ENCODE peak calls at places on chromosomes 16 and 17, in seven cellular contexts. One of them, this sample, is unnamed.

GRCh38 chr17:72151565-72152391 is 31.0 kb downstream of the SOX9 start:
- DNase-seq in choroid plexus epithelial cell: peak; percentile 38
- DNase-seq in Peyer's patch: no peak
- DNase-seq in neural progenitor cell: peak; percentile 58
- DNase-seq in H1: peak; percentile 53
- DNase-seq in H9: peak; percentile 78
- DNase-seq in lung: peak; percentile 61
- DNase-seq in this sample: peak; percentile 81

GRCh38 chr17:80692931-80693467 is 148.4 kb downstream of the RPTOR start:
- DNase-seq in choroid plexus epithelial cell: no peak
- DNase-seq in Peyer's patch: no peak
- DNase-seq in neural progenitor cell: peak; percentile 31
- DNase-seq in H1: no peak
- DNase-seq in H9: no peak
- DNase-seq in lung: no peak
- DNase-seq in this sample: no peak

GRCh38 chr16:29777576-29778360 is at the start of gene ZG16:
- DNase-seq in choroid plexus epithelial cell: no peak
- DNase-seq in Peyer's patch: no peak
- DNase-seq in neural progenitor cell: no peak
- DNase-seq in H1: no peak
- DNase-seq in H9: no peak
- DNase-seq in lung: no peak
- DNase-seq in this sample: no peak

GRCh38 chr17:45248132-45248936 is 13.6 kb downstream of the SPATA32 start:
- DNase-seq in choroid plexus epithelial cell: peak; percentile 31
- DNase-seq in Peyer's patch: peak; percentile 94
- DNase-seq in neural progenitor cell: peak; percentile 81
- DNase-seq in H1: no peak
- DNase-seq in H9: peak; percentile 91
- DNase-seq in lung: peak; percentile 59
- DNase-seq in this sample: peak; percentile 66

GRCh38 chr17:13572581-13572980 is 29.1 kb downstream of the HS3ST3A1 start:
- DNase-seq in choroid plexus epithelial cell: peak; percentile 67
- DNase-seq in Peyer's patch: no peak
- DNase-seq in neural progenitor cell: no peak
- DNase-seq in H1: no peak
- DNase-seq in H9: no peak
- DNase-seq in lung: no peak
- DNase-seq in this sample: no peak

GRCh38 chr17:37458805-37459204 is 30.9 kb upstream of the DUSP14 start:
- DNase-seq in choroid plexus epithelial cell: peak; percentile 75
- DNase-seq in Peyer's patch: no peak
- DNase-seq in neural progenitor cell: no peak
- DNase-seq in H1: no peak
- DNase-seq in H9: no peak
- DNase-seq in lung: no peak
- DNase-seq in this sample: no peak

GRCh38 chr17:1367351-1367745 is 32.7 kb downstream of the YWHAE start:
- DNase-seq in choroid plexus epithelial cell: no peak
- DNase-seq in Peyer's patch: no peak
- DNase-seq in neural progenitor cell: peak; percentile 14
- DNase-seq in H1: no peak
- DNase-seq in H9: no peak
- DNase-seq in lung: no peak
- DNase-seq in this sample: peak; percentile 27

GRCh38 chr16:2712063-2712441 is 8.0 kb downstream of the PRSS27 start:
- DNase-seq in choroid plexus epithelial cell: no peak
- DNase-seq in Peyer's patch: no peak
- DNase-seq in neural progenitor cell: no peak
- DNase-seq in H1: no peak
- DNase-seq in H9: no peak
- DNase-seq in lung: no peak
- DNase-seq in this sample: no peak

GRCh38 chr17:50337956-50338355 is 8.0 kb upstream of the XYLT2 start:
- DNase-seq in choroid plexus epithelial cell: no peak
- DNase-seq in Peyer's patch: no peak
- DNase-seq in neural progenitor cell: no peak
- DNase-seq in H1: no peak
- DNase-seq in H9: peak; percentile 18
- DNase-seq in lung: no peak
- DNase-seq in this sample: no peak

GRCh38 chr16:60642956-60643355 is 1393.3 kb downstream of the CDH8 start:
- DNase-seq in choroid plexus epithelial cell: no peak
- DNase-seq in Peyer's patch: no peak
- DNase-seq in neural progenitor cell: no peak
- DNase-seq in H1: no peak
- DNase-seq in H9: no peak
- DNase-seq in lung: no peak
- DNase-seq in this sample: no peak

GRCh38 chr17:13084420-13084819 is 66.6 kb upstream of the ELAC2 start:
- DNase-seq in choroid plexus epithelial cell: no peak
- DNase-seq in Peyer's patch: no peak
- DNase-seq in neural progenitor cell: no peak
- DNase-seq in H1: no peak
- DNase-seq in H9: no peak
- DNase-seq in lung: no peak
- DNase-seq in this sample: no peak

GRCh38 chr17:50028207-50029120 is 27.4 kb upstream of the ITGA3 start:
- DNase-seq in choroid plexus epithelial cell: peak; percentile 46
- DNase-seq in Peyer's patch: peak; percentile 45
- DNase-seq in neural progenitor cell: peak; percentile 78
- DNase-seq in H1: no peak
- DNase-seq in H9: peak; percentile 83
- DNase-seq in lung: peak; percentile 43
- DNase-seq in this sample: peak; percentile 96

GRCh38 chr17:54840885-54841614 is 59.6 kb upstream of the TOM1L1 start:
- DNase-seq in choroid plexus epithelial cell: no peak
- DNase-seq in Peyer's patch: no peak
- DNase-seq in neural progenitor cell: no peak
- DNase-seq in H1: no peak
- DNase-seq in H9: no peak
- DNase-seq in lung: no peak
- DNase-seq in this sample: no peak

GRCh38 chr17:36494674-36495073 is 8.2 kb downstream of the ZNHIT3 start:
- DNase-seq in choroid plexus epithelial cell: no peak
- DNase-seq in Peyer's patch: no peak
- DNase-seq in neural progenitor cell: no peak
- DNase-seq in H1: no peak
- DNase-seq in H9: no peak
- DNase-seq in lung: no peak
- DNase-seq in this sample: no peak

GRCh38 chr16:58011652-58012051 is 10.4 kb downstream of the USB1 start:
- DNase-seq in choroid plexus epithelial cell: peak; percentile 78
- DNase-seq in Peyer's patch: no peak
- DNase-seq in neural progenitor cell: no peak
- DNase-seq in H1: no peak
- DNase-seq in H9: no peak
- DNase-seq in lung: no peak
- DNase-seq in this sample: no peak

GRCh38 chr16:81405702-81406113 is 38.9 kb upstream of the CMIP start:
- DNase-seq in choroid plexus epithelial cell: peak; percentile 93
- DNase-seq in Peyer's patch: peak; percentile 67
- DNase-seq in neural progenitor cell: no peak
- DNase-seq in H1: no peak
- DNase-seq in H9: peak; percentile 69
- DNase-seq in lung: no peak
- DNase-seq in this sample: peak; percentile 93

GRCh38 chr16:69481901-69482341 is 57.5 kb downstream of the CYB5B start:
- DNase-seq in choroid plexus epithelial cell: peak; percentile 63
- DNase-seq in Peyer's patch: peak; percentile 66
- DNase-seq in neural progenitor cell: no peak
- DNase-seq in H1: no peak
- DNase-seq in H9: peak; percentile 50
- DNase-seq in lung: peak; percentile 82
- DNase-seq in this sample: peak; percentile 73

GRCh38 chr17:82489851-82490511 is 29.6 kb upstream of the FOXK2 start:
- DNase-seq in choroid plexus epithelial cell: no peak
- DNase-seq in Peyer's patch: no peak
- DNase-seq in neural progenitor cell: no peak
- DNase-seq in H1: no peak
- DNase-seq in H9: no peak
- DNase-seq in lung: no peak
- DNase-seq in this sample: no peak

GRCh38 chr16:75256059-75256870 is 4.8 kb upstream of the BCAR1 start:
- DNase-seq in choroid plexus epithelial cell: peak; percentile 59
- DNase-seq in Peyer's patch: no peak
- DNase-seq in neural progenitor cell: no peak
- DNase-seq in H1: no peak
- DNase-seq in H9: peak; percentile 49
- DNase-seq in lung: no peak
- DNase-seq in this sample: no peak

GRCh38 chr17:77566566-77566965 is 391.9 kb upstream of the TNRC6C start:
- DNase-seq in choroid plexus epithelial cell: no peak
- DNase-seq in Peyer's patch: peak; percentile 22
- DNase-seq in neural progenitor cell: no peak
- DNase-seq in H1: no peak
- DNase-seq in H9: no peak
- DNase-seq in lung: no peak
- DNase-seq in this sample: no peak

GRCh38 chr17:68512967-68513474 is 791 bp downstream of the PRKAR1A start:
- DNase-seq in choroid plexus epithelial cell: peak; percentile 59
- DNase-seq in Peyer's patch: peak; percentile 60
- DNase-seq in neural progenitor cell: peak; percentile 56
- DNase-seq in H1: no peak
- DNase-seq in H9: no peak
- DNase-seq in lung: no peak
- DNase-seq in this sample: peak; percentile 45

GRCh38 chr17:10815318-10815717 is 11.4 kb upstream of the TMEM238L start:
- DNase-seq in choroid plexus epithelial cell: no peak
- DNase-seq in Peyer's patch: peak; percentile 74
- DNase-seq in neural progenitor cell: no peak
- DNase-seq in H1: no peak
- DNase-seq in H9: no peak
- DNase-seq in lung: no peak
- DNase-seq in this sample: no peak
- TF ChIP-seq CTCF in choroid plexus epithelial cell: no peak
- TF ChIP-seq CTCF in Peyer's patch: no peak
- TF ChIP-seq CTCF in neural progenitor cell: no peak
- TF ChIP-seq CTCF in H1: no peak
- TF ChIP-seq CTCF in H9: no peak
- TF ChIP-seq CTCF in lung: no peak
- TF ChIP-seq CTCF in this sample: no peak

DNA sequence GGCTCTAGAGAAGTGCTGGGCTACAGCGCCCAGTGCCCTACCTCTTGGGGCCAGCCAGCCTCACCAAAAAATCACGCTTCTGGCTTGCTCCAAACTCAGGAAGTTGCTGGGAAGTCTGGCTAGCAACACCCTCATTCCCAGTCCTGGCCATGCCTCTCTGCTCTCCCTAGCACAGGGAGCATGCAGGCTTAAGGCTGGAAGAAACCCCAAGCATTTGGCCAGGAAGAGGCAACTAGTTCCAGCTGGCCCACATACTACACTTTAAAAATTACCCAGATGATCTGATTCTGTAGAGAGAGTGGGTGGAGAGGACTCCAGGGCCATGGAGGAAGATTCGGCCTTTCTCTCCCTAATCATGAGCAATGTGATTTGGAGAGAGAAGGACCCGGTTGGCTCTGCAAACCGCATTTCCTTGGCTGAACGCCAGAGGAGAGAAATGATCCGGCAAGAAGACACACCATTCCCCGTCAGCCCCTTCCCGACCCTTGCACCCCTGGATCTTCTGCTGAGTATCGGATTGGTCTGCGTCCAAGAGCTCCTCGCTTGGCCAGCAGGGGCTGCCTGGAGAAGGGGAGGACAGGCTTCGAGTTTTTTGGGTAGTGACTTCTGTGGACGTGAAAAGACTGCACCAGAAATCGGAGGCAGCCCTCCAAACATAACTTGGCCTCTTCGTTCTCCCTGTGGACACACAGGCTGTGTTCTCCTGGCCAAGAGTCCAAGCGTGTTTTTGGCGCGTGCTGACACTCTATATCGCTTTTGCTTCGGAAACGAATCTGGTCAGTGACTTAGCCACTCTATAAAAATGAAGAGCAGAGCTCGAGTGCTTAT is 406.3 kb downstream of the WWOX start:
- DNase-seq in choroid plexus epithelial cell: peak; percentile 13
- DNase-seq in Peyer's patch: peak; percentile 60
- DNase-seq in neural progenitor cell: no peak
- DNase-seq in H1: peak; percentile 49
- DNase-seq in H9: peak; percentile 53
- DNase-seq in lung: peak; percentile 70
- DNase-seq in this sample: no peak
- TF ChIP-seq CTCF in choroid plexus epithelial cell: peak; percentile 28
- TF ChIP-seq CTCF in Peyer's patch: peak; percentile 11
- TF ChIP-seq CTCF in neural progenitor cell: peak; percentile 5
- TF ChIP-seq CTCF in H1: peak; percentile 28
- TF ChIP-seq CTCF in H9: peak; percentile 42
- TF ChIP-seq CTCF in lung: no peak
- TF ChIP-seq CTCF in this sample: no peak

DNA sequence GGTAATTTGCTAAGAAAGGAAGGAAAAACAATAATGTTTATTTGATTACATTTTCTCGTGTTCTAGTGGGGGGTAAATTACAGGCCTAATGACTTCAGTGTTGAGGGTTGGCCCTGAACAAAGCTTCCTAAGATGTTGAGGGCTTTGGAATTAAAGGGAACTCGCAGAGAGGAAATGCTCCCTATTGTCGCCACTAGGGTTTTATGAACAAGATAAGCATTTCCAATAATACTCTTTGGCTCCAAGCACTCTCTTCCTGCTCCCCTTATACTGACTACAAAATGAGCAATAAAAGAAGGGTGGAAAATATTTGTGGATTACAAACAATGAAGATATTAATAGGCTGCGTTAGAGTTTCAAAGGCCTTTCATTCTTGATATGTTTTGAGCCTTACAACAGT is 363.6 kb downstream of the HS3ST3B1 start:
- DNase-seq in choroid plexus epithelial cell: no peak
- DNase-seq in Peyer's patch: no peak
- DNase-seq in neural progenitor cell: peak; percentile 31
- DNase-seq in H1: no peak
- DNase-seq in H9: no peak
- DNase-seq in lung: no peak
- DNase-seq in this sample: no peak
- TF ChIP-seq CTCF in choroid plexus epithelial cell: no peak
- TF ChIP-seq CTCF in Peyer's patch: no peak
- TF ChIP-seq CTCF in neural progenitor cell: peak; percentile 38
- TF ChIP-seq CTCF in H1: no peak
- TF ChIP-seq CTCF in H9: peak; percentile 51
- TF ChIP-seq CTCF in lung: no peak
- TF ChIP-seq CTCF in this sample: no peak

GRCh38 chr16:90077757-90078593 is 844 bp upstream of the PRDM7 start:
- DNase-seq in choroid plexus epithelial cell: peak; percentile 74
- DNase-seq in Peyer's patch: peak; percentile 45
- DNase-seq in neural progenitor cell: peak; percentile 33
- DNase-seq in H1: peak; percentile 67
- DNase-seq in H9: peak; percentile 40
- DNase-seq in lung: no peak
- DNase-seq in this sample: no peak

GRCh38 chr16:90084215-90084614 is 7.1 kb upstream of the PRDM7 start:
- DNase-seq in choroid plexus epithelial cell: no peak
- DNase-seq in Peyer's patch: no peak
- DNase-seq in neural progenitor cell: no peak
- DNase-seq in H1: no peak
- DNase-seq in H9: no peak
- DNase-seq in lung: no peak
- DNase-seq in this sample: peak; percentile 19

GRCh38 chr16:90083139-90083538 is 6.0 kb upstream of the PRDM7 start:
- DNase-seq in choroid plexus epithelial cell: no peak
- DNase-seq in Peyer's patch: no peak
- DNase-seq in neural progenitor cell: no peak
- DNase-seq in H1: no peak
- DNase-seq in H9: no peak
- DNase-seq in lung: no peak
- DNase-seq in this sample: no peak

GRCh38 chr16:90078594-90078895 is 1.4 kb upstream of the PRDM7 start:
- DNase-seq in choroid plexus epithelial cell: no peak
- DNase-seq in Peyer's patch: no peak
- DNase-seq in neural progenitor cell: no peak
- DNase-seq in H1: no peak
- DNase-seq in H9: no peak
- DNase-seq in lung: no peak
- DNase-seq in this sample: no peak

GRCh38 chr16:90081606-90081970 is 4.5 kb upstream of the PRDM7 start:
- DNase-seq in choroid plexus epithelial cell: no peak
- DNase-seq in Peyer's patch: no peak
- DNase-seq in neural progenitor cell: peak; percentile 20
- DNase-seq in H1: no peak
- DNase-seq in H9: peak; percentile 38
- DNase-seq in lung: no peak
- DNase-seq in this sample: peak; percentile 20
- TF ChIP-seq CTCF in choroid plexus epithelial cell: no peak
- TF ChIP-seq CTCF in Peyer's patch: no peak
- TF ChIP-seq CTCF in neural progenitor cell: no peak
- TF ChIP-seq CTCF in H1: no peak
- TF ChIP-seq CTCF in H9: no peak
- TF ChIP-seq CTCF in lung: no peak
- TF ChIP-seq CTCF in this sample: no peak